ENCODE peak calls at places on chromosomes 11 and 22, in five cellular contexts. C is Caco-2, R is BJ, J is tibial artery, P is left lung. Q is an unnamed sample. For H3K36me3 and H3K27me3, the result is how much of the 10 kb centered on the place peaks cover.

GRCh38 chr11:11587122-11587521 is 34.7 kb downstream of the GALNT18 start:
- DNase-seq in J (peak), P (no peak), R (no peak), C (no peak), Q (no peak)

GRCh38 chr11:34439521-34440258 is 956 bp downstream of the CAT start:
- DNase-seq in R (no peak), P (no peak), C (peak), J (no peak), Q (no peak)

GRCh38 chr22:27718186-27719032 is 83.1 kb downstream of the MN1 start:
- DNase-seq in P (no peak), C (peak), J (peak), R (peak), Q (peak)

GRCh38 chr11:32821517-32821916 is 8.2 kb upstream of the PRRG4 start:
- DNase-seq in C (no peak), P (no peak), J (no peak), R (no peak), Q (no peak)

GRCh38 chr11:45816614-45817013 is 11.7 kb downstream of the SLC35C1 start:
- DNase-seq in C (no peak), J (peak), P (no peak), R (no peak), Q (no peak)

GRCh38 chr11:118625976-118626375 is 18.6 kb downstream of the PHLDB1 start:
- DNase-seq in J (no peak), C (peak), P (no peak), R (no peak), Q (no peak)

GRCh38 chr22:27980424-27981148 is 61.5 kb upstream of the PITPNB start:
- DNase-seq in C (no peak), R (no peak), P (no peak), J (no peak), Q (no peak)

GRCh38 chr11:8863838-8864237 is 47.2 kb upstream of the AKIP1 start:
- DNase-seq in C (no peak), R (no peak), P (no peak), J (no peak), Q (no peak)

GRCh38 chr11:82732348-82732733 is 1.3 kb downstream of the FAM181B start:
- DNase-seq in J (no peak), R (no peak), C (no peak), P (peak), Q (no peak)

GRCh38 chr22:33513388-33514336 is 406.6 kb downstream of the LARGE1 start:
- DNase-seq in R (no peak), C (no peak), J (no peak), P (no peak), Q (no peak)

GRCh38 chr11:2811206-2812091 is 74.1 kb downstream of the CDKN1C start:
- DNase-seq in J (no peak), R (no peak), P (peak), C (no peak), Q (no peak)

GRCh38 chr11:134529212-134530096 is 117.4 kb upstream of the B3GAT1 start:
- DNase-seq in P (peak), R (no peak), J (peak), C (peak), Q (no peak)

GRCh38 chr22:33869946-33870345 is 50.3 kb downstream of the LARGE1 start:
- DNase-seq in R (no peak), P (no peak), C (no peak), J (no peak), Q (no peak)

GRCh38 chr22:30908051-30908461 is 60.5 kb downstream of the MORC2 start:
- DNase-seq in C (no peak), R (no peak), J (peak), P (no peak), Q (no peak)

GRCh38 chr11:44776840-44777536 is 50.2 kb downstream of the TSPAN18 start:
- DNase-seq in C (peak), P (no peak), R (no peak), J (no peak), Q (no peak)

GRCh38 chr22:24460418-24461089 is 33.2 kb downstream of the ADORA2A start:
- DNase-seq in R (no peak), J (no peak), C (no peak), P (no peak), Q (no peak)

GRCh38 chr11:95282337-95282751 is 51.3 kb upstream of the SESN3 start:
- DNase-seq in C (peak), R (no peak), J (no peak), P (no peak), Q (no peak)

GRCh38 chr11:74849525-74850391 is 99.1 kb downstream of the XRRA1 start:
- DNase-seq in C (peak), R (peak), J (no peak), P (no peak), Q (peak)

GRCh38 chr11:102600666-102601065 is 24.5 kb downstream of the MMP20 start:
- DNase-seq in J (no peak), R (no peak), P (no peak), C (no peak), Q (no peak)

GRCh38 chr11:68650801-68651200 is 33.5 kb upstream of the GAL start:
- DNase-seq in P (peak), J (no peak), C (peak), R (no peak), Q (no peak)

GRCh38 chr11:63212742-63213141 is 30.7 kb downstream of the SLC22A25 start:
- DNase-seq in R (no peak), C (no peak), P (no peak), J (no peak), Q (no peak)

GRCh38 chr11:83220279-83220678 is 26.8 kb downstream of the ANKRD42 start:
- DNase-seq in R (no peak), J (no peak), C (no peak), P (no peak), Q (no peak)

GRCh38 chr11:28999620-29000019 is 891.4 kb downstream of the METTL15 start:
- DNase-seq in J (no peak), P (no peak), R (no peak), C (no peak), Q (no peak)

GRCh38 chr22:17990167-17990566 is 34.2 kb downstream of the MICAL3 start:
- DNase-seq in C (no peak), P (no peak), J (no peak), R (no peak), Q (no peak)

GRCh38 chr11:65883058-65883761 is 3.6 kb downstream of the CTSW start:
- DNase-seq in R (no peak), C (no peak), P (peak), J (no peak), Q (no peak)
- H3K36me3 ChIP-seq in R (under half), C (under half), P (under half), J (under half), Q (under half)

GRCh38 chr22:49044091-49044490 is 783.6 kb downstream of the BRD1 start:
- DNase-seq in C (no peak), J (peak), R (no peak), P (no peak), Q (no peak)

GRCh38 chr22:49040754-49041467 is 786.8 kb downstream of the BRD1 start:
- DNase-seq in C (peak), R (no peak), J (peak), P (no peak), Q (no peak)

GRCh38 chr22:49040111-49040510 is 787.6 kb downstream of the BRD1 start:
- DNase-seq in C (peak), P (no peak), R (no peak), J (peak), Q (no peak)

GRCh38 chr22:49042877-49043859 is 784.5 kb downstream of the BRD1 start:
- DNase-seq in R (no peak), J (peak), P (no peak), C (no peak), Q (no peak)

DNA sequence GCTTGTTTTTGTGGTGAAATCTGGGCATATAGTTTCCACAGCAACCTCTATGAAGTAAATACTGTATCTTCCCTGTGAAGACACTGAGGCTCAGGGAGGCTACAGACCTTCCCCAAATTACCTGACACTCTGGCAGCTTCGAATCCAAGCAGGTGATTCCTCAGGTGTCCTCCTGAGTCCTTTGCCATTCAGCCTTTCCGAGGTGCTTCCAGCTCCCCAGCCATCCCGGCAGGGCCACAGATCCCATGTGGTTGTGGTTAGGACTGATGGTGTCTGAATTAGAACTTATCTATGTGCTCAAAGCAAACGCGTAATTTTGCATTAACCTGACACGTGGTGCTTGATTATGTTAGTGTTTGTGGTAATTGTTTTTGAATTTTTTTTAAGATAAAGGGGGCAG is 785.6 kb downstream of the BRD1 start:
- DNase-seq in J (no peak), R (no peak), P (no peak), C (no peak), Q (no peak)
- H3K27me3 ChIP-seq in J (under half), R (under half), P (under half), C (under half), Q (under half)

GRCh38 chr11:78218707-78219492 is 30.2 kb downstream of the USP35 start:
- DNase-seq in R (no peak), C (no peak), J (peak), P (no peak), Q (no peak)
- H3K36me3 ChIP-seq in R (under half), C (under half), J (half or more), P (under half), Q (under half)

DNA sequence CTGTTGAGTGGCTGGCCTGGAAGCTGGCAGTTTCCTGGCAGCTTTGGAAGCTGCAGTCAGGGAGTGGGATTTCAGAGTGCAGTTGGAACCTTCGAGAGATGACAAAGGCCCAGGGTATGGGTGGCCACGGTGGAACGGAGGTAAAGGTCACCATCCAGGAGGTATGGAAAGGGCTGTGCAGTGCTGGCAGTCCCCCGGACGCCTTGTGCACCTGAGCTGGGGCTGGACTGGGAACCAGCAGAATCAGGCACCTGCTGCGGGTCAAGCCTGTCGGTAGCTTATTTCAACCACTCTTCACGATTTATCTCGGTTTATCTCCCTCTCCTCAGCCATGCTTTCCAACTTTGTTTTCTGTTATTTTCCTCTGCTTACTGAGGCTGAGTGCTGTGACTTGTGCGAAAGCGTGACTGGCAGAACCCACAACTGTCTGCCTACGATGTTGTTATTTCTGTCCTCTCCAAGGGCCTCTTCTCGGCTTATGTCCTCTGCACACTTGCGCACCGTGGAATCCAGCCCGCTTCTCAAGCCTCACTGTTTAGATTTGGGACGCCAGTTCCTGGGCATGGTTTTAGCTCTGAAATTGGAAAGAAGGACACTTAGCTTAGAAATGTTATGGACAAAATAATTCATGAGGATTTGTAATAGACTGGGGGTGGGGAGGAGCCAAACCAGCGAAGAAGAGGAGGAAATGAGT is 24.0 kb upstream of the ATXN10 start:
- DNase-seq in C (no peak), R (no peak), J (peak), P (no peak), Q (no peak)
- H3K27me3 ChIP-seq in C (under half), R (under half), J (half or more), P (under half), Q (under half)

DNA sequence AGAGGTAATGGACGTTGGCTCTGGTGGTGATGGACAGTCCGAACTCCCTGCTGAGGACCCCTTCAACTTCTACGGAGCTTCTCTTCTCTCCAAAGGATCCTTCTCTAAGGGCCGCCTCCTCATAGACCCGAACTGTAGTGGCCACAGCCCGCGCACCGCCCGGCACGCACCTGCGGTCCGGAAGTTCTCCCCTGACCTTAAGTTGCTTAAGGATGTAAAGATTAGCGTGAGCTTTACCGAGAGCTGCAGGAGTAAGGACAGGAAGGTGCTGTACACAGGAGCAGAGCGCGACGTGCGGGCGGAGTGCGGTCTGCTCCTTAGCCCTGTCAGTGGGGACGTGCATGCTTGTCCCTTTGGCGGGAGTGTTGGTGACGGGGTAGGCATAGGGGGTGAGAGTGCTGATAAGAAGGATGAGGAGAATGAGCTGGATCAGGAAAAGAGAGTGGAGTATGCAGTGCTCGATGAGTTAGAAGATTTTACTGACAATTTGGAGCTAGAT is 6.1 kb downstream of the DGCR8 start:
- DNase-seq in C (no peak), J (peak), P (peak), R (no peak), Q (no peak)
- H3K36me3 ChIP-seq in C (under half), J (half or more), P (under half), R (under half), Q (under half)

GRCh38 chr22:37390075-37390474 is 37.2 kb downstream of the ELFN2 start:
- DNase-seq in C (no peak), P (no peak), J (no peak), R (no peak), Q (no peak)

GRCh38 chr22:37388538-37388937 is 38.7 kb downstream of the ELFN2 start:
- DNase-seq in P (no peak), J (no peak), R (no peak), C (no peak), Q (no peak)

GRCh38 chr22:37392929-37393328 is 34.4 kb downstream of the ELFN2 start:
- DNase-seq in P (no peak), C (no peak), J (no peak), R (no peak), Q (no peak)

GRCh38 chr22:37394341-37394740 is 32.9 kb downstream of the ELFN2 start:
- DNase-seq in C (no peak), J (no peak), R (no peak), P (no peak), Q (no peak)

DNA sequence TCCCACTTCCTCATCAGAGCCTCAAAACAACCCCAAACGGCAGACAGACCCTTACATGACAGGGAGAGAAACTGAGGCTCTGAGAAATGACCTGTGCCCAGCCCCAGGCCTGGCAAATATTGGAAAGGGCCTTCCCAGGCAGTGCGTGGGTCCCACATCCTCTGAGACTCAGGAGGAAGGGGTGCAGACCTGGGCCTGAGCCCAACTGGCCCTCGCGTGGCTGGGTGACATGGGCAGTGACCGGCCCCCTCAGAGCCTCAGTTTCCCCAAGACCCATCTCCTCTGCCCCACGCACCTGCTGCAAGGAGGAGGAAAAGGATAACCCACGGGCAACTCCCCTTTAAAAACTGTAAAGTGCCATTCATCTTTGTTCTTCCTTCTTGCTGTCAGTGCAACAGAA is 35.6 kb downstream of the ELFN2 start:
- DNase-seq in C (no peak), J (no peak), R (no peak), P (no peak), Q (no peak)
- H3K27me3 ChIP-seq in C (under half), J (half or more), R (under half), P (under half), Q (under half)